ENCODE peak calls at places on chromosomes 4 and X, in seven cellular contexts. One of them, this sample, is unnamed.

GRCh38 chr4:20832821-20833220 is 132.6 kb downstream of the PACRGL start:
- DNase-seq in fibroblast of the aortic adventitia: peak
- DNase-seq in GM13976: no peak
- DNase-seq in glutamatergic neuron: no peak
- DNase-seq in pancreas: no peak
- DNase-seq in CD4-positive, alpha-beta T cell: no peak
- DNase-seq in osteocyte: no peak
- DNase-seq in this sample: peak

GRCh38 chr4:84596826-84597225 is 13.9 kb downstream of the CDS1 start:
- DNase-seq in pancreas: no peak
- DNase-seq in osteocyte: no peak
- DNase-seq in GM13976: no peak
- DNase-seq in glutamatergic neuron: no peak
- DNase-seq in fibroblast of the aortic adventitia: no peak
- DNase-seq in CD4-positive, alpha-beta T cell: no peak
- DNase-seq in this sample: no peak

GRCh38 chr4:74619931-74620702 is 174.2 kb downstream of the BTC start:
- DNase-seq in CD4-positive, alpha-beta T cell: no peak
- DNase-seq in pancreas: no peak
- DNase-seq in osteocyte: no peak
- DNase-seq in GM13976: no peak
- DNase-seq in glutamatergic neuron: no peak
- DNase-seq in fibroblast of the aortic adventitia: peak
- DNase-seq in this sample: no peak

GRCh38 chr4:137768196-137768595 is 235.9 kb upstream of the PCDH18 start:
- DNase-seq in CD4-positive, alpha-beta T cell: no peak
- DNase-seq in pancreas: no peak
- DNase-seq in osteocyte: no peak
- DNase-seq in glutamatergic neuron: no peak
- DNase-seq in GM13976: no peak
- DNase-seq in fibroblast of the aortic adventitia: peak
- DNase-seq in this sample: no peak

GRCh38 chrX:46910415-46910814 is 1.8 kb upstream of the JADE3 start:
- DNase-seq in GM13976: no peak
- DNase-seq in fibroblast of the aortic adventitia: no peak
- DNase-seq in osteocyte: no peak
- DNase-seq in CD4-positive, alpha-beta T cell: no peak
- DNase-seq in glutamatergic neuron: no peak
- DNase-seq in pancreas: no peak
- DNase-seq in this sample: no peak

GRCh38 chr4:123667496-123667895 is 270.9 kb downstream of the SPRY1 start:
- DNase-seq in GM13976: no peak
- DNase-seq in pancreas: no peak
- DNase-seq in fibroblast of the aortic adventitia: peak
- DNase-seq in glutamatergic neuron: no peak
- DNase-seq in osteocyte: no peak
- DNase-seq in CD4-positive, alpha-beta T cell: no peak
- DNase-seq in this sample: peak

GRCh38 chr4:166198921-166199320 is 325.9 kb downstream of the TLL1 start:
- DNase-seq in GM13976: no peak
- DNase-seq in pancreas: no peak
- DNase-seq in osteocyte: no peak
- DNase-seq in glutamatergic neuron: no peak
- DNase-seq in fibroblast of the aortic adventitia: no peak
- DNase-seq in CD4-positive, alpha-beta T cell: no peak
- DNase-seq in this sample: no peak

GRCh38 chr4:101787917-101788316 is 2.6 kb upstream of the BANK1 start:
- DNase-seq in osteocyte: no peak
- DNase-seq in fibroblast of the aortic adventitia: no peak
- DNase-seq in glutamatergic neuron: no peak
- DNase-seq in CD4-positive, alpha-beta T cell: no peak
- DNase-seq in pancreas: no peak
- DNase-seq in GM13976: no peak
- DNase-seq in this sample: no peak

GRCh38 chrX:50204364-50204899 is at the start of gene CCNB3:
- DNase-seq in pancreas: peak
- DNase-seq in glutamatergic neuron: peak
- DNase-seq in osteocyte: no peak
- DNase-seq in GM13976: peak
- DNase-seq in CD4-positive, alpha-beta T cell: peak
- DNase-seq in fibroblast of the aortic adventitia: peak
- DNase-seq in this sample: peak

GRCh38 chr4:3304831-3305609 is 12.2 kb downstream of the RGS12 start:
- DNase-seq in CD4-positive, alpha-beta T cell: no peak
- DNase-seq in GM13976: no peak
- DNase-seq in osteocyte: no peak
- DNase-seq in fibroblast of the aortic adventitia: peak
- DNase-seq in pancreas: no peak
- DNase-seq in glutamatergic neuron: no peak
- DNase-seq in this sample: no peak

GRCh38 chrX:155148724-155149537 is 67.3 kb upstream of the VBP1 start:
- DNase-seq in osteocyte: no peak
- DNase-seq in fibroblast of the aortic adventitia: peak
- DNase-seq in pancreas: no peak
- DNase-seq in glutamatergic neuron: peak
- DNase-seq in CD4-positive, alpha-beta T cell: peak
- DNase-seq in GM13976: peak
- DNase-seq in this sample: peak

GRCh38 chr4:44086753-44087152 is 361.9 kb downstream of the KCTD8 start:
- DNase-seq in osteocyte: no peak
- DNase-seq in glutamatergic neuron: no peak
- DNase-seq in GM13976: no peak
- DNase-seq in pancreas: no peak
- DNase-seq in fibroblast of the aortic adventitia: no peak
- DNase-seq in CD4-positive, alpha-beta T cell: no peak
- DNase-seq in this sample: no peak

GRCh38 chr4:141220271-141220654 is 432 bp upstream of the ZNF330 start:
- DNase-seq in GM13976: no peak
- DNase-seq in pancreas: no peak
- DNase-seq in CD4-positive, alpha-beta T cell: no peak
- DNase-seq in fibroblast of the aortic adventitia: no peak
- DNase-seq in glutamatergic neuron: no peak
- DNase-seq in osteocyte: no peak
- DNase-seq in this sample: no peak

GRCh38 chr4:48290146-48290772 is 20.6 kb upstream of the TEC start:
- DNase-seq in CD4-positive, alpha-beta T cell: no peak
- DNase-seq in fibroblast of the aortic adventitia: peak
- DNase-seq in pancreas: no peak
- DNase-seq in GM13976: peak
- DNase-seq in osteocyte: no peak
- DNase-seq in glutamatergic neuron: no peak
- DNase-seq in this sample: no peak

GRCh38 chrX:72373136-72373535 is 67.4 kb upstream of the CITED1 start:
- DNase-seq in GM13976: no peak
- DNase-seq in fibroblast of the aortic adventitia: no peak
- DNase-seq in CD4-positive, alpha-beta T cell: no peak
- DNase-seq in glutamatergic neuron: no peak
- DNase-seq in osteocyte: no peak
- DNase-seq in pancreas: no peak
- DNase-seq in this sample: no peak

GRCh38 chr4:139266583-139267257 is 13.3 kb downstream of the MGARP start:
- DNase-seq in GM13976: peak
- DNase-seq in glutamatergic neuron: peak
- DNase-seq in pancreas: no peak
- DNase-seq in fibroblast of the aortic adventitia: peak
- DNase-seq in osteocyte: no peak
- DNase-seq in CD4-positive, alpha-beta T cell: peak
- DNase-seq in this sample: peak

GRCh38 chrX:70096052-70096451 is 33.8 kb downstream of the OTUD6A start:
- DNase-seq in GM13976: no peak
- DNase-seq in osteocyte: no peak
- DNase-seq in CD4-positive, alpha-beta T cell: no peak
- DNase-seq in fibroblast of the aortic adventitia: peak
- DNase-seq in pancreas: no peak
- DNase-seq in glutamatergic neuron: no peak
- DNase-seq in this sample: peak

GRCh38 chr4:2354127-2354526 is 64.3 kb downstream of the ZFYVE28 start:
- DNase-seq in fibroblast of the aortic adventitia: no peak
- DNase-seq in glutamatergic neuron: no peak
- DNase-seq in GM13976: peak
- DNase-seq in pancreas: no peak
- DNase-seq in CD4-positive, alpha-beta T cell: peak
- DNase-seq in osteocyte: no peak
- DNase-seq in this sample: no peak

GRCh38 chr4:10080874-10081606 is 35.6 kb downstream of the WDR1 start:
- DNase-seq in pancreas: no peak
- DNase-seq in CD4-positive, alpha-beta T cell: no peak
- DNase-seq in osteocyte: no peak
- DNase-seq in GM13976: peak
- DNase-seq in glutamatergic neuron: peak
- DNase-seq in fibroblast of the aortic adventitia: no peak
- DNase-seq in this sample: no peak

GRCh38 chr4:803884-804283 is 22.0 kb downstream of the CPLX1 start:
- DNase-seq in fibroblast of the aortic adventitia: no peak
- DNase-seq in glutamatergic neuron: no peak
- DNase-seq in GM13976: no peak
- DNase-seq in CD4-positive, alpha-beta T cell: no peak
- DNase-seq in pancreas: no peak
- DNase-seq in osteocyte: no peak
- DNase-seq in this sample: no peak

GRCh38 chr4:140666889-140667614 is 89.1 kb downstream of the TBC1D9 start:
- DNase-seq in glutamatergic neuron: no peak
- DNase-seq in osteocyte: no peak
- DNase-seq in CD4-positive, alpha-beta T cell: no peak
- DNase-seq in fibroblast of the aortic adventitia: no peak
- DNase-seq in pancreas: no peak
- DNase-seq in GM13976: peak
- DNase-seq in this sample: no peak

GRCh38 chr4:16790508-16790907 is 107.9 kb downstream of the LDB2 start:
- DNase-seq in glutamatergic neuron: no peak
- DNase-seq in osteocyte: no peak
- DNase-seq in pancreas: no peak
- DNase-seq in fibroblast of the aortic adventitia: no peak
- DNase-seq in CD4-positive, alpha-beta T cell: no peak
- DNase-seq in GM13976: no peak
- DNase-seq in this sample: no peak

GRCh38 chr4:16791460-16791859 is 107.0 kb downstream of the LDB2 start:
- DNase-seq in pancreas: no peak
- DNase-seq in osteocyte: no peak
- DNase-seq in glutamatergic neuron: no peak
- DNase-seq in fibroblast of the aortic adventitia: no peak
- DNase-seq in GM13976: no peak
- DNase-seq in CD4-positive, alpha-beta T cell: no peak
- DNase-seq in this sample: no peak

DNA sequence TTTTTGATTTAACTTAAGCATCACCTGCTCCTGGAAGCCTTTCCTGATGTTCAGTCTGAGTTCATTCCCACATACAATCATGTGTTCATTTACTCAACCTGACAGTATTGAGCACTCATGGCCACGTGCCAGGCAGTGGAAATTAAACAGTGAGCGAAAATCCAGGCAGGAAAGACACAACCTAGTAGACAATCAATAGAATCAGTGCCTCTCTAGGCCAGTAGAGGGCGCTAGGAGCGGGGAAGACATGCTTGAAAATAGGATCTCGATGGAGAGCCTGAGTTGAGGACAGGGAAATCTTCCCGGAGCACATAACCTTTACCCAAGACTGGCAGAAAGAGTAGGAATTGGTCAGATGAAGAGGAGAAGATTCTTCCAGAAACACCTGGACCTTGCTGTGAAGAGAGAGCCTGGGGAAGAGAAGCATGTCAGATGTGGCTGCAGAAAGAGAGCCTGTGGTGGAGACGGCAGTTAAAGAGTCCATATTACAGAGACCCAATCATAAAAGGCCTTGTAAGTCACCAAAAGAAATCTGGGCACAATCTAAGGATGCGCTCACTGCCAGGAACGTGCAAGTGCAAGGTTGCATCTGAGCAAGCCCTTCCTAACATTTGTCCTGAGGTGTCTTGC is 103.5 kb downstream of the LDB2 start:
- DNase-seq in fibroblast of the aortic adventitia: peak
- DNase-seq in osteocyte: no peak
- DNase-seq in pancreas: no peak
- DNase-seq in glutamatergic neuron: peak
- DNase-seq in GM13976: peak
- DNase-seq in CD4-positive, alpha-beta T cell: peak
- DNase-seq in this sample: peak
- TF ChIP-seq CTCF in fibroblast of the aortic adventitia: peak
- TF ChIP-seq CTCF in osteocyte: peak
- TF ChIP-seq CTCF in pancreas: peak
- TF ChIP-seq CTCF in glutamatergic neuron: peak
- TF ChIP-seq CTCF in GM13976: peak
- TF ChIP-seq CTCF in CD4-positive, alpha-beta T cell: peak
- TF ChIP-seq CTCF in this sample: peak

DNA sequence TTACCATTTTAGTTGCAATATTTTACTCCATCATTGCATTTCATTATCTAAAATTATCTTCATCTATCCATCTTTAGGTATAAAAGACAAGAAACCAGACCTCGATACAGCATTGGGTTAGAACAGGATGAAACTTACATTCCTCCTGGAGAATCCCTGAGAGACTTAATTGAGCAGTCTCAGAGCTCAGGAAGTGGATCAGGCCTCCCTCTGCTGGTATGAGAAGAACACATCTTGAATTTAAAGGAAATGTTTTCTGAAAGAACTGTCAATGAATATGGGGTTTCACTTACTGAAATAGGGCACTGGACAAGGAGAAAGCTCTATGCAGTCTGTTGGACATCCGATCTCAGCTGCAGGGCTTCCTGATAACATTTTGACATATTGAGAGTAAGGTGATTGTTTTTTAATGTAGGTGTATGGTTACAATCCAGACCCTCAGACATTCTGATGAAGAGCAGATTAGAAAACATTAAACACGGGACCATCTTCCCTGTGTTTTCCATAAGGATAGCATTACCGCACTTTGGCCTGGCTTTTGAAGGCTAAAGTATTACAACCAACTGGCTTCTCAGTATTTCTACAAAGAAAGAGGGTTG is 367.2 kb downstream of the BMPR1B start:
- DNase-seq in osteocyte: no peak
- DNase-seq in fibroblast of the aortic adventitia: peak
- DNase-seq in pancreas: no peak
- DNase-seq in CD4-positive, alpha-beta T cell: no peak
- DNase-seq in GM13976: no peak
- DNase-seq in glutamatergic neuron: no peak
- DNase-seq in this sample: peak
- TF ChIP-seq CTCF in osteocyte: peak
- TF ChIP-seq CTCF in fibroblast of the aortic adventitia: peak
- TF ChIP-seq CTCF in pancreas: peak
- TF ChIP-seq CTCF in CD4-positive, alpha-beta T cell: no peak
- TF ChIP-seq CTCF in GM13976: no peak
- TF ChIP-seq CTCF in glutamatergic neuron: no peak
- TF ChIP-seq CTCF in this sample: peak

DNA sequence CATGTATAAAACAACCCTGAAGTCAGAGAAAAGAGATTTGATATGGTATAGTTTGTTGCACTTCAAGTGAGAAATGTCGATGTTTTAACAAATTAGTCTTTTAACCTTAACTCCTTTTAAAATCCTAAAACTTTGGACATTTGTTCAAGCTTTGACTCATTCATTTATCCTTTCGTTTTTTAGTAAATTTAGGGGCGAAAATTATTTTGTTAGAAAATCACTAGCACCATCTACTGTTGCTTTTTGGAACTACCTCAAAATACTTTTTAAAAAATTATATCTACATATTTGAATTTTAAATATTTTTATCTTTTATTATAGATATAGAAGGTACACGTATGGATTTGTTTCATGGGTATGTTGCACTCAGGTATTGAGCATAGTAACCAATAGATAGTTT is 165.1 kb upstream of the POF1B start:
- DNase-seq in pancreas: no peak
- DNase-seq in osteocyte: no peak
- DNase-seq in CD4-positive, alpha-beta T cell: no peak
- DNase-seq in GM13976: no peak
- DNase-seq in fibroblast of the aortic adventitia: peak
- DNase-seq in glutamatergic neuron: no peak
- DNase-seq in this sample: no peak
- TF ChIP-seq CTCF in pancreas: peak
- TF ChIP-seq CTCF in osteocyte: peak
- TF ChIP-seq CTCF in CD4-positive, alpha-beta T cell: no peak
- TF ChIP-seq CTCF in GM13976: peak
- TF ChIP-seq CTCF in fibroblast of the aortic adventitia: peak
- TF ChIP-seq CTCF in glutamatergic neuron: peak
- TF ChIP-seq CTCF in this sample: peak

GRCh38 chrX:54819201-54819600 is 11.7 kb downstream of the MAGED2 start:
- DNase-seq in glutamatergic neuron: no peak
- DNase-seq in CD4-positive, alpha-beta T cell: no peak
- DNase-seq in fibroblast of the aortic adventitia: no peak
- DNase-seq in pancreas: no peak
- DNase-seq in osteocyte: no peak
- DNase-seq in GM13976: no peak
- DNase-seq in this sample: no peak
- TF ChIP-seq CTCF in glutamatergic neuron: no peak
- TF ChIP-seq CTCF in CD4-positive, alpha-beta T cell: no peak
- TF ChIP-seq CTCF in fibroblast of the aortic adventitia: no peak
- TF ChIP-seq CTCF in pancreas: no peak
- TF ChIP-seq CTCF in osteocyte: no peak
- TF ChIP-seq CTCF in GM13976: no peak
- TF ChIP-seq CTCF in this sample: no peak